ENCODE peak calls at places on chromosomes 4 and X, in four cellular contexts. S is activated CD4-positive, CD25-positive, alpha-beta regulatory T cell treated with anti-CD3 and anti-CD28 coated beads, Interleukin-2, amount 50 U/mL, for 16 hours; W is epithelial cell of esophagus; F is K562. M is an unnamed sample.

GRCh38 chrX:33339219-33339618 is 127.9 kb upstream of the DMD start:
- DNase-seq in S (no peak), W (peak; percentile 38), F (no peak), M (no peak)

GRCh38 chr4:845836-846251 is 19.9 kb upstream of the CPLX1 start:
- DNase-seq in S (no peak), W (no peak), F (no peak), M (no peak)

GRCh38 chr4:145482209-145483021 is 762 bp downstream of the SMAD1 start:
- DNase-seq in S (peak; percentile 21), W (peak; percentile 73), F (no peak), M (peak; percentile 46)

GRCh38 chrX:119984652-119985051 is 41.1 kb upstream of the NKAP start:
- DNase-seq in S (no peak), W (no peak), F (no peak), M (no peak)

GRCh38 chr4:8912089-8912455 is 40.4 kb upstream of the HMX1 start:
- DNase-seq in S (no peak), W (no peak), F (no peak), M (no peak)

GRCh38 chr4:144778364-144778763 is 132.4 kb downstream of the HHIP start:
- DNase-seq in S (no peak), W (no peak), F (no peak), M (no peak)

GRCh38 chrX:23369037-23369436 is 34.4 kb downstream of the PTCHD1 start:
- DNase-seq in S (no peak), W (no peak), F (no peak), M (no peak)

GRCh38 chr4:108160741-108161352 is 7.9 kb downstream of the LEF1 start:
- DNase-seq in S (no peak), W (no peak), F (no peak), M (no peak)

M was measured in RWPE1.